ENCODE peak calls at places on chromosomes 13 and 19, in four cellular contexts. J is GM13977, I is PC-3, U is colonic mucosa. P is an unnamed sample.

GRCh38 chr13:112956516-112957294 is 12.3 kb upstream of the MCF2L start:
- DNase-seq in U (no peak), J (no peak), I (no peak), P (no peak)

GRCh38 chr19:50962245-50962644 is 7.1 kb downstream of the KLK6 start:
- DNase-seq in I (no peak), J (no peak), U (no peak), P (no peak)

GRCh38 chr19:1471514-1472107 is 7.4 kb downstream of the C19orf25 start:
- DNase-seq in U (no peak), J (no peak), I (peak; percentile 31), P (no peak)

GRCh38 chr19:14093117-14093784 is 2.7 kb upstream of the SAMD1 start:
- DNase-seq in I (no peak), J (no peak), U (no peak), P (no peak)

GRCh38 chr19:10271543-10272086 is 695 bp downstream of the ICAM1 start:
- DNase-seq in U (peak; percentile 45), I (no peak), J (peak; percentile 72), P (peak; percentile 92)

GRCh38 chr13:23469901-23470525 is 36.5 kb upstream of the SACS start:
- DNase-seq in J (no peak), I (no peak), U (no peak), P (peak; percentile 84)

GRCh38 chr13:24274452-24274971 is 34.9 kb upstream of the C1QTNF9 start:
- DNase-seq in U (no peak), I (no peak), J (peak; percentile 74), P (peak; percentile 93)

GRCh38 chr13:112522578-112522977 is 65.4 kb downstream of the TUBGCP3 start:
- DNase-seq in I (peak; percentile 29), U (no peak), J (no peak), P (no peak)

GRCh38 chr13:101785858-101786257 is 333.4 kb downstream of the ITGBL1 start:
- DNase-seq in U (no peak), I (peak; percentile 59), J (no peak), P (peak; percentile 27)

GRCh38 chr13:111322001-111322915 is 1.8 kb downstream of the TEX29 start:
- DNase-seq in J (no peak), U (no peak), I (no peak), P (no peak)

GRCh38 chr19:18939922-18940775 is 868 bp downstream of the HOMER3 start:
- DNase-seq in I (peak; percentile 59), U (peak; percentile 36), J (peak; percentile 55), P (no peak)

GRCh38 chr19:56080669-56081401 is 40.3 kb downstream of the ZNF787 start:
- DNase-seq in U (peak; percentile 82), I (peak; percentile 59), J (peak; percentile 91), P (peak; percentile 91)

GRCh38 chr19:38838986-38839761 is 7.6 kb upstream of the ECH1 start:
- DNase-seq in J (no peak), U (no peak), I (no peak), P (no peak)

GRCh38 chr19:22545751-22546150 is 88.4 kb upstream of the ZNF492 start:
- DNase-seq in U (peak; percentile 27), I (peak; percentile 19), J (peak; percentile 17), P (peak; percentile 12)

GRCh38 chr19:35169226-35169995 is 14.9 kb downstream of the FXYD5 start:
- DNase-seq in J (no peak), U (no peak), I (no peak), P (no peak)

GRCh38 chr19:55247621-55248099 is 11.2 kb downstream of the PPP6R1 start:
- DNase-seq in U (peak; percentile 75), I (peak; percentile 74), J (no peak), P (no peak)

GRCh38 chr13:98474761-98475160 is 102.1 kb downstream of the STK24 start:
- DNase-seq in U (no peak), J (no peak), I (no peak), P (no peak)

GRCh38 chr13:33799950-33800592 is 17.9 kb upstream of the RFC3 start:
- DNase-seq in I (peak; percentile 46), J (no peak), U (no peak), P (peak; percentile 7)

GRCh38 chr13:97141564-97142005 is 80.5 kb upstream of the MBNL2 start:
- DNase-seq in I (peak; percentile 92), J (peak; percentile 8), U (peak; percentile 91), P (peak; percentile 37)

GRCh38 chr13:100124265-100124664 is 35.4 kb downstream of the PCCA start:
- DNase-seq in U (no peak), J (no peak), I (no peak), P (no peak)

GRCh38 chr13:43894438-43894837 is 14.7 kb downstream of the LACC1 start:
- DNase-seq in I (peak; percentile 12), J (no peak), U (no peak), P (no peak)

GRCh38 chr13:23871616-23872220 is 17.5 kb downstream of the MIPEP start:
- DNase-seq in I (peak; percentile 58), J (peak; percentile 37), U (no peak), P (no peak)

GRCh38 chr13:101248739-101249138 is 167.6 kb downstream of the NALCN start:
- DNase-seq in I (no peak), J (no peak), U (no peak), P (no peak)

GRCh38 chr19:5571777-5572176 is 4.0 kb upstream of the TINCR start:
- DNase-seq in J (no peak), U (no peak), I (no peak), P (no peak)

GRCh38 chr19:12580180-12580694 is 29.0 kb upstream of the ZNF564 start:
- DNase-seq in J (no peak), I (peak; percentile 91), U (no peak), P (no peak)

GRCh38 chr19:51139299-51140018 is 2.6 kb upstream of the SIGLEC7 start:
- DNase-seq in U (no peak), J (no peak), I (no peak), P (no peak)

GRCh38 chr19:33436360-33437345 is 63.1 kb downstream of the CEBPG start:
- DNase-seq in I (no peak), U (no peak), J (no peak), P (no peak)

GRCh38 chr13:75299913-75300862 is 181.8 kb downstream of the TBC1D4 start:
- DNase-seq in I (peak; percentile 36), J (peak; percentile 18), U (no peak), P (peak; percentile 78)

GRCh38 chr19:30755581-30755980 is 383.4 kb downstream of the ZNF536 start:
- DNase-seq in I (no peak), U (no peak), J (no peak), P (no peak)

GRCh38 chr19:40055049-40055448 is 982 bp downstream of the ZNF780B start:
- DNase-seq in U (no peak), J (no peak), I (no peak), P (no peak)

GRCh38 chr13:85108356-85108755 is 690.9 kb downstream of the SLITRK6 start:
- DNase-seq in J (no peak), U (no peak), I (no peak), P (peak; percentile 1)

GRCh38 chr19:54106716-54107115 is 4.1 kb downstream of the NDUFA3 start:
- DNase-seq in U (no peak), I (no peak), J (no peak), P (peak; percentile 0)

GRCh38 chr19:31518626-31519025 is 169.4 kb upstream of the TSHZ3 start:
- DNase-seq in J (no peak), I (no peak), U (no peak), P (no peak)

GRCh38 chr13:79679334-79679733 is 198.4 kb downstream of the NDFIP2 start:
- DNase-seq in J (peak; percentile 14), U (peak; percentile 85), I (peak; percentile 76), P (peak; percentile 64)

GRCh38 chr13:109785892-109786450 is 412 bp downstream of the IRS2 start:
- DNase-seq in U (no peak), I (no peak), J (no peak), P (no peak)

GRCh38 chr19:29512748-29513147 is 13.0 kb upstream of the VSTM2B start:
- DNase-seq in I (no peak), J (no peak), U (no peak), P (no peak)

GRCh38 chr13:27973291-27973690 is 4.2 kb upstream of the CDX2 start:
- DNase-seq in I (no peak), J (no peak), U (no peak), P (no peak)

GRCh38 chr13:73101608-73102007 is 42.8 kb downstream of the KLF5 start:
- DNase-seq in J (no peak), I (no peak), U (no peak), P (no peak)

GRCh38 chr13:41767801-41768200 is 193.1 kb downstream of the VWA8 start:
- DNase-seq in J (no peak), U (no peak), I (peak; percentile 13), P (no peak)

DNA sequence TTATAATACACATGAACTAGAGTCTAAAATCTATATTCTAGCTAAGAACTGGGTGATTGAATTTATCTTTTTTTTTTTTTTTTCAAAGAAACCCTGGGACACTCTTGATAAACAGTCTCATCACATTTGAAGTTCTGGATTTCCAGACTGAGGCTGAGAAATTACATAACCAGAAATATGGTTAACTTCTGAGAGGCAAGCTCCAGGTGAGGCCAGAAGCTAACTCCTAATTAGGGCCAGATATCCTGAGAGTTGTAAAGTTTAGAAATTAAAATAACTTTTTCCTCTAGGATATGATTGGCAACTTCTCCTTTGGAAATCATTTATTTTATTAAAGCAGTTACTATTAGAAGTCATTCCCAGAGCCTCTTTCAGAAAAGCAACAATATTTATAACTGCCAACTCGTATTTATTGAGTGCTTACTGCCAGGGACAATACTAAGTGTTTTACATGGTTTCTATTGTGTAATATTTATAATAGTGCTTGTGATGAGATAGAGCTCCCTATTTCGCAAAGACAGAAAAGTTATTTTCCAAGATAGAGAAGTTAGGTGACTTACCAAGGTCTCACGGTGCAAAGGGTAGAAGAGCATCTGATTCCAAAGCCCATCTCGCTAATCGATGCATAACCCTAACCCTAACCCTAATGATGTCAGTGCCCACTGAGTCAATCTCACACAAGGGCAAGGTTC is 187.7 kb downstream of the DCT start:
- DNase-seq in U (no peak), J (no peak), I (no peak), P (no peak)
- TF ChIP-seq CTCF in U (no peak), J (no peak), I (no peak), P (no peak)

DNA sequence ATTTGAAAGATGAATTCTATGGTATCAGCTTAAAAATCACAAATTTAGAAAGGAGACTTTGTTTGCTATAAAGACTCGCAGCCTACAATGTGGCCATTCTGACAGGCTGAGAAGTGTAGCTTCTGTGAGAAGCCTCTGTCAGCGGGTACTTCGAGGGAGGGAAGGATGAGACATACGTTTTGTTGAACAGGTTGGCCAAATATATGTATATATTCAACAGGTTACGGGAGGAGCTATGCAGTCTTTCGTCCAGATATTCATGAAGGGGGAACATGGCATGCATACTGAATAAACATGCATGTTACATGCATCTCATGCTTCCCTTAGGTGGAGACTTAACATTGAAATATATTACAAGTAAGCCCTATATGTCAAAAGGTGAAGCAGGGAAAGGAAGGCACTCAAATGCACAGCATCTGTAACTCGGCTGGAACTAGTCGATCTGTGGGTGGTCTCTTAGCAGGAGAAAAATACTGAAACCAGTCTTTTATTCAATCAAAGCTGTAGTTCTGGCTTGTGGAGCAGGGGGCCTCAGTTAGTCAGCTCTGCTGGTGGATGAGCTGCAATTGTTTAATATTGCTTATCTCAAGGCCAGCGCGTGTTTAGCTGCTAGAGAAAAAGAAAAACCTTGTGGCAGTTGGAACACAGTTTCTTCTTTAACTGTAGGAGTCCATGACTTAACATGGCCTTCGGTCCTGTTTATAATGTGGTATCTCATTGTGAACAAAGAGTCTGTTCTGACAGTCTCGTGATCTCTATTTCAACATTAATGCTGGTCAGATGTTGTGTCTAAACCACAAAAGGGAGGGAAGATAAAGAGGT is 94.3 kb downstream of the FAM216B start:
- DNase-seq in I (no peak), J (peak; percentile 12), U (no peak), P (peak; percentile 26)
- TF ChIP-seq CTCF in I (no peak), J (no peak), U (no peak), P (no peak)

GRCh38 chr19:44856438-44857083 is 10.5 kb downstream of the NECTIN2 start:
- DNase-seq in I (no peak), J (no peak), U (no peak), P (no peak)
- TF ChIP-seq CTCF in I (no peak), J (no peak), U (no peak), P (no peak)

GRCh38 chr19:15418588-15419412 is at the start of gene AKAP8L:
- DNase-seq in I (peak; percentile 99), J (peak; percentile 100), U (peak; percentile 99), P (peak; percentile 100)
- TF ChIP-seq CTCF in I (peak; percentile 64), J (peak; percentile 82), U (peak; percentile 60), P (peak; percentile 89)

P was measured in GM12865.